ENCODE peak calls at places on chromosomes 2 and 18, in five cellular contexts. Q, G, U, T and J are unnamed samples. For H3K9me3, the result is how much of the 10 kb centered on the place peaks cover.

GRCh38 chr2:189521686-189522434 is 58.7 kb downstream of the SLC40A1 start:
- DNase-seq in G (no peak), T (no peak), Q (no peak), U (no peak), J (no peak)

GRCh38 chr2:189474526-189474925 is 33.3 kb downstream of the WDR75 start:
- DNase-seq in U (no peak), T (no peak), G (no peak), Q (no peak), J (no peak)

GRCh38 chr2:174342600-174343342 is 8.0 kb downstream of the SP9 start:
- DNase-seq in U (no peak), Q (no peak), G (no peak), T (no peak), J (no peak)

GRCh38 chr2:137178955-137179377 is 413.6 kb downstream of the THSD7B start:
- DNase-seq in Q (no peak), G (no peak), U (no peak), T (no peak), J (no peak)

GRCh38 chr2:197137234-197137633 is 173.3 kb downstream of the ANKRD44 start:
- DNase-seq in T (no peak), G (no peak), Q (no peak), U (no peak), J (no peak)

GRCh38 chr2:173884403-173884802 is 80.8 kb downstream of the SP3 start:
- DNase-seq in U (no peak), Q (peak), G (peak), T (peak), J (no peak)

GRCh38 chr2:97068074-97068473 is 26.6 kb downstream of the FAHD2B start:
- DNase-seq in Q (no peak), U (no peak), T (no peak), G (no peak), J (no peak)

GRCh38 chr2:241944821-241945220 is 75.3 kb downstream of the RTP5 start:
- DNase-seq in T (no peak), G (no peak), Q (no peak), U (no peak), J (no peak)

GRCh38 chr2:212686285-212686895 is 147.8 kb upstream of the ERBB4 start:
- DNase-seq in T (peak), Q (peak), G (peak), U (no peak), J (no peak)

GRCh38 chr2:13193900-13194299 is 477.2 kb downstream of the TRIB2 start:
- DNase-seq in U (no peak), G (no peak), T (peak), Q (no peak), J (no peak)

GRCh38 chr2:112714836-112715631 is 5.8 kb upstream of the NT5DC4 start:
- DNase-seq in T (no peak), Q (no peak), U (no peak), G (no peak), J (no peak)

GRCh38 chr2:168495524-168495923 is 39.5 kb downstream of the CERS6 start:
- DNase-seq in T (no peak), G (no peak), Q (no peak), U (no peak), J (no peak)

GRCh38 chr2:215499330-215499729 is 63.5 kb upstream of the FN1 start:
- DNase-seq in G (no peak), U (no peak), Q (no peak), T (no peak), J (no peak)

GRCh38 chr2:241559489-241560180 is 1.1 kb downstream of the BOK start:
- DNase-seq in T (peak), G (no peak), Q (no peak), U (no peak), J (no peak)

GRCh38 chr2:38123862-38124261 is 47.9 kb upstream of the CYP1B1 start:
- DNase-seq in Q (no peak), T (no peak), G (no peak), U (no peak), J (no peak)

GRCh38 chr18:5476961-5477800 is 66.6 kb downstream of the EPB41L3 start:
- DNase-seq in U (no peak), Q (no peak), T (no peak), G (no peak), J (no peak)

GRCh38 chr2:189128961-189129360 is 50.6 kb downstream of the COL5A2 start:
- DNase-seq in Q (no peak), U (no peak), G (no peak), T (no peak), J (no peak)

GRCh38 chr2:9467687-9468086 is 6.7 kb upstream of the IAH1 start:
- DNase-seq in U (no peak), T (no peak), G (no peak), Q (no peak), J (no peak)

GRCh38 chr2:71466301-71467179 is 13.2 kb downstream of the DYSF start:
- DNase-seq in T (peak), Q (peak), G (no peak), U (no peak), J (no peak)

GRCh38 chr2:240509667-240510512 is 47.9 kb downstream of the ANKMY1 start:
- DNase-seq in G (no peak), Q (no peak), U (no peak), T (no peak), J (no peak)

GRCh38 chr2:128408349-128409305 is 90.0 kb upstream of the HS6ST1 start:
- DNase-seq in T (no peak), U (no peak), G (no peak), Q (no peak), J (no peak)

GRCh38 chr2:150204449-150204848 is 283.0 kb downstream of the RND3 start:
- DNase-seq in T (no peak), G (no peak), Q (no peak), U (no peak), J (no peak)

GRCh38 chr2:20182241-20182931 is 42.5 kb downstream of the SDC1 start:
- DNase-seq in Q (no peak), G (no peak), T (no peak), U (no peak), J (no peak)

GRCh38 chr2:32453242-32454062 is 96.6 kb downstream of the BIRC6 start:
- DNase-seq in G (no peak), U (no peak), Q (no peak), T (no peak), J (no peak)

GRCh38 chr2:112644933-112645395 is 775 bp upstream of the SLC20A1 start:
- DNase-seq in G (no peak), Q (no peak), U (no peak), T (no peak), J (no peak)

GRCh38 chr18:79402977-79403722 is 7.4 kb downstream of the NFATC1 start:
- DNase-seq in G (no peak), U (no peak), T (no peak), Q (peak), J (no peak)

GRCh38 chr2:157784169-157784822 is 91.8 kb downstream of the ACVR1 start:
- DNase-seq in Q (peak), T (no peak), U (no peak), G (no peak), J (no peak)

GRCh38 chr18:15198116-15198389 is 450.1 kb downstream of the ANKRD30B start:
- DNase-seq in U (no peak), Q (no peak), T (no peak), G (no peak), J (no peak)

GRCh38 chr2:173472112-173472511 is 117.4 kb downstream of the CDCA7 start:
- DNase-seq in Q (no peak), G (no peak), U (no peak), T (no peak), J (no peak)

GRCh38 chr2:45852450-45853150 is 201.1 kb downstream of the PRKCE start:
- DNase-seq in T (no peak), G (no peak), U (no peak), Q (no peak), J (no peak)

GRCh38 chr2:173355132-173355865 is 627 bp downstream of the CDCA7 start:
- DNase-seq in U (peak), Q (peak), T (peak), G (no peak), J (no peak)

GRCh38 chr2:158618859-158619490 is 162.2 kb downstream of the PKP4 start:
- DNase-seq in T (no peak), Q (no peak), G (no peak), U (no peak), J (no peak)

GRCh38 chr18:850960-851359 is 38.9 kb upstream of the YES1 start:
- DNase-seq in Q (no peak), T (no peak), G (no peak), U (no peak), J (no peak)

GRCh38 chr18:10059610-10060468 is 146.0 kb downstream of the VAPA start:
- DNase-seq in Q (peak), G (no peak), T (no peak), U (no peak), J (no peak)

GRCh38 chr2:144524190-144524957 is 4.5 kb upstream of the ZEB2 start:
- DNase-seq in U (no peak), G (no peak), T (peak), Q (peak), J (no peak)

GRCh38 chr2:85437488-85438290 is 19.2 kb downstream of the SH2D6 start:
- DNase-seq in Q (peak), G (peak), U (peak), T (peak), J (no peak)

DNA sequence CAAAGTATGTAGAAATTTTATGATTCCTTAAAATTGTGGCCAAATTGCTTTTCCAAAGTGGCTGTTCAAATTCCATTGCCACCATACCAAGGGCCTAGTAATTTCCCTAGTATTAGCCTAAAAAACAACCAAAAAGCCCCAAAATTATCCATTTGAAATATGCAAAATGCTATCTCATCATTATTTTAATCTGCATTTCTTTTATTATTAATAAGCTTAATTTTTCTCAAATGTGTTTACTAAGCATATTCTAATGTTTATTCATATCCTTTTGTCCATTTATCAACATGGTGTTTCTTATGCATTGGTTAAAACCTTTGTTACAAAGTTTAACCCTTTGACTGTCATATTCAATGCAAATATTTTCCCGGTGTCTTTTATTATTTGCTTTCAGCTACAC is 48.0 kb downstream of the PID1 start:
- DNase-seq in U (no peak), Q (no peak), T (no peak), G (no peak), J (no peak)
- H3K9me3 ChIP-seq in U (under half), Q (under half), T (under half), G (under half), J (under half)

DNA sequence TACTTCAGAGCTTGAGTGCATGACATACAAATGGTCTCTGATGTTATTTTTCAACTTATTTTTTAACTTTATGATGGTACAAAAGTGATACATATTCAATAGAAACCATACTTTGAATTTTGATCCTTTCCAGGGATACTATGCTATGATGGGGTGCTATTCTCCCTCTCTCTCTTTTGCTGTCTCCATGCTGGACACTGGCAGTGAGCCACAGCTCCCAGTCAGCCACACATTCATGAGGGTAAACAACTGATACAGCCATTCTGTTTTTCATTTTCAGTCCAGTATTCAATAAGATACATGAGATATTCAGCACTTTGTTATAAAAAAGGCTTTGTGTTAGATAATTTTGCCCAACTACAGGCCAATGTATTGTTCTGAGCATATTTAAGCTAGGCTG is 859.3 kb upstream of the KLHL29 start:
- DNase-seq in U (no peak), Q (no peak), T (no peak), G (no peak), J (no peak)
- H3K9me3 ChIP-seq in U (under half), Q (under half), T (under half), G (under half), J (under half)

GRCh38 chr2:15814406-15814805 is 125.9 kb upstream of the MYCN start:
- DNase-seq in G (no peak), T (no peak), Q (no peak), U (no peak), J (no peak)
- H3K9me3 ChIP-seq in G (under half), T (under half), Q (under half), U (under half), J (under half)

DNA sequence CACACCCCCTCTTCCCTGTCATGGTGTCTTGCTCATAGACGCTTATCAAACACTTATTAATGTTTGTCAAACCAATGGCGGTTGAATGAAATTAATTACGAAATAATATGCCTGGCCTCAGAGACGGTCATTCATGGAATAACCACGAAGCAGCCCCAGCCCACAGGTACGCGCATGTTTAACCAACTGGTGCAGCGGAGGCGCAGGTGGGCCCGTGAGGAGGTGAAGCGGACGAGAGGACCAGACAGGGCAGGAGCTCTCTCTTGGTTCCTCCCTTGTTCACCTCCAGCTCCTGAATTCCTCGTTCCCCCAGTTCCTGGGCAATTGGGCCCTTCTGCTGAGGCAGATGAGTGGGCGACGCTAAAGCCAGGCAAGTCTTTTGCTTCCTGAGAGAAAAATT is 169.8 kb downstream of the TNS1 start:
- DNase-seq in Q (no peak), U (no peak), T (no peak), G (no peak), J (no peak)
- H3K9me3 ChIP-seq in Q (under half), U (under half), T (under half), G (under half), J (under half)

DNA sequence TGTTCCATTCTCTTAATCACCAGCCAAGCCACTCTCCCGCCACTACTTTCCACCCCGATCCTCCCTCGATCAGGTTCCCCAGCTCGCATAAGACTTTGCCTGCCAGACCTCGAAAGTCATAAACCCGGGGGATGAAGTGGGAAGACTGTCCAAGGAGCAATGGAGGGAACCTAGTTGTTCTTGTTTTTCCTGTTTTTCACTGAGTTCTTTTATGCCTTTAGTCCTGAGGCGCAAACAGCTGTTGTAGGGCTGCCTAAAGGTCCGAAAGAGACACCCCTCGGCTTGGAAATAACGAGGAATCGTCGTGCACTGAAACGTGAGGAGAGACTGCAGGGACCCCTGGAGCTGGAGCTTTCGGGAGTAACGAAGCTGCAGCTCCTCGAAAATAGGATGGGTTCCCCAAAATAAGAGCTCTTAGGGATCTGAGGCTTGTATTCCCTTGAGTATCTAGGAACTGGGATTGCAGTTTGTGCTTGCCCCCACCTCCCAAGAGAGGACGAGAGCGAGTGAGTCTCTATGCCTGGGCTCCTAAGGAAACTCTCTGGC is 1.7 kb upstream of the HOXD12 start:
- DNase-seq in T (no peak), G (no peak), U (no peak), Q (no peak), J (no peak)
- H3K9me3 ChIP-seq in T (under half), G (under half), U (under half), Q (under half), J (under half)

DNA sequence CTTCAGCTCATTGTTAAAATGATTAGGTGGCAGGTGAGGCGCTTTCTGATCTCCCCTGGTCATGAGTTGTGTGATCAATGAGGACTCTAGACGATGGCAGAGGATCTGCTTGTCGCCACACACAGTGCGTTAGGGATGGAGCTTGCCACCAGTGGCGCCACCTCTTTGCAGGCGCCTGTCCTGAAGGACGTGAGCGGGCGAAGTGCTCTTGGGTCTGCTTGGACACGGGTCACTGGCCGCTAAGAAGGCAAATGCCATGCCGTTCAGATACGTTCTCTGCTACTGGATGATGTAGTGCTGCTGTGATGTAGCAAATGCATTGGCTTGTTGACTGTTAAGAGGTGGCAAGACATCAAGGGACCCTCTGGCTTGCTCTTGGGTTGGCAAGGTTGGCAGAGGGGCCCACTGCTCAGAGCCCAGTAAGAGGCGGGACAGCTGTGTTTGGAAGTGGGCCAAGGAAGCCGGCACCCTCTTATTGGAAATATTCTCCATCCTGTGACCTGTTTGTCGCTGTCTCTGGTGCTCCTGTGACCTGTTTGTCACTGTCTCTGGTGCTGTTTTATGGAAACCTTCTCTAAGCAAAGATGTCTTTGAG is 14.5 kb downstream of the LDLRAD4 start:
- DNase-seq in G (no peak), U (no peak), Q (no peak), T (no peak), J (no peak)
- H3K9me3 ChIP-seq in G (under half), U (under half), Q (under half), T (under half), J (under half)

DNA sequence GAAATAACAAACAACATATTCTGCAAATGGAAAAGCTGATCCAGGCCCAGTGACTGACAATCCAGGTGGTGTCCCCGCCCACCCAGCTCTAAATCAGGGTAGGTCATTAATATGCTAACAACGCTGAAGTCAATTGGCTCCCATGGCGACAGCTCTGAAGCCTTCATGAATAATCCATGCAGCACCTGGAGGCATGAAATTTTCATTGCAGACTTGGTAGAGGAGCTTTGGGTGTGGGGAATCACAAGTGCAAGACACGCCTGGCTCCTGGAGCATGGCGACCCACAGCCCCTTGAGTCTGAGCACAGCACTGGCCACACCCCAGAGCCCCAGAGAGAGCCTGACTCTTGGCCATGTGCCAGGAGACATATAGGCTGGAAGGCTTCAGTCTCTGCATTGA is 575.1 kb downstream of the CMPK2 start:
- DNase-seq in U (no peak), T (no peak), G (no peak), Q (no peak), J (no peak)
- H3K9me3 ChIP-seq in U (under half), T (under half), G (under half), Q (under half), J (under half)

GRCh38 chr2:36478999-36479398 is 119.0 kb downstream of the FEZ2 start:
- DNase-seq in Q (no peak), G (no peak), T (no peak), U (no peak), J (no peak)

GRCh38 chr2:36478332-36478738 is 119.6 kb downstream of the FEZ2 start:
- DNase-seq in U (no peak), Q (no peak), T (no peak), G (no peak), J (no peak)

GRCh38 chr2:36476411-36476810 is 120.8 kb downstream of the CRIM1 start:
- DNase-seq in G (no peak), Q (no peak), U (no peak), T (no peak), J (no peak)

GRCh38 chr2:36477744-36478143 is 120.2 kb downstream of the FEZ2 start:
- DNase-seq in U (no peak), G (no peak), T (no peak), Q (no peak), J (no peak)

GRCh38 chr2:36477315-36477714 is 120.7 kb downstream of the FEZ2 start:
- DNase-seq in G (no peak), U (no peak), T (no peak), Q (no peak), J (no peak)
- H3K9me3 ChIP-seq in G (under half), U (under half), T (under half), Q (under half), J (under half)

GRCh38 chr2:36371963-36372391 is 16.4 kb downstream of the CRIM1 start:
- DNase-seq in T (no peak), U (no peak), Q (no peak), G (no peak), J (no peak)
- H3K9me3 ChIP-seq in T (under half), U (under half), Q (under half), G (under half), J (under half)

DNA sequence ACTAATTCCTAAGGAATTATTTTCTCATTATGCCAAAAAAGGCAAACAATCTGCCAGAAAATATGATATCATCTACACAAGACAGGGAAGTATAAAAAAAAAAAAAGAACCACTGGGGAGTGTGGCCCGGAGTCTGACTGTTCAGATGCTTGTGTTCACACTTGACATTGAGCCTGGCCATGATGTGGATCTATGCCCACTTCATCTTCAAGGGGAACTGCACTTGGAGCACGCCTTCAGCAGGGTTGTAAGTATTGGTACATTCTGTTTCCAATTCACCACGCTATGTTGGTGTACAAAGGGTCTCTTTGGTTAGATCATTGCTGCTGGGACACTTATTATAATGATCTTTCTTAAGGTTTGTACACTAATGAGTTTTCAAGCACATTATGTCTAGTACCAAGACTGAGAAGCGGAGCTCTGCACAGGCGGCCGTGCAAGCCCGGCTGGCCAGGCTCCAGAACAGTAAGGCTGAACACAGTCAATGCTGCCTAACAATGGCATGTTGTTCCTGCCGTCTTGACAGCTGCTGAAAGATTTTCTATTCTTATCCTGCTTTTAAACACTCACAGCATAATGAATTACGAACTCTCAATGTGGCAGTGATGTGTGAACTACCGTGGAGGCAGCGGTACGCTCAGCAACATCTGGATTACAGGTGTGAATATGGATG is 788.4 kb upstream of the SOX11 start:
- DNase-seq in U (no peak), Q (no peak), T (peak), G (no peak), J (no peak)
- H3K9me3 ChIP-seq in U (under half), Q (under half), T (under half), G (under half), J (under half)